ENCODE peak calls at places on chromosomes 6 and 20, in eight cellular contexts. One of them, this sample, is unnamed.

GRCh38 chr6:166257911-166258318 is 50.3 kb downstream of the PRR18 start:
- DNase-seq in stomach: no peak
- DNase-seq in heart left ventricle: no peak
- DNase-seq in esophagus squamous epithelium: no peak
- DNase-seq in testis: no peak
- DNase-seq in esophagus muscularis mucosa: peak; percentile 70
- DNase-seq in adrenal gland: no peak
- DNase-seq in prostate gland: no peak
- DNase-seq in this sample: no peak

GRCh38 chr20:51306521-51307358 is 235.8 kb downstream of the NFATC2 start:
- DNase-seq in stomach: peak; percentile 80
- DNase-seq in heart left ventricle: peak; percentile 68
- DNase-seq in esophagus squamous epithelium: no peak
- DNase-seq in testis: peak; percentile 89
- DNase-seq in esophagus muscularis mucosa: no peak
- DNase-seq in adrenal gland: peak; percentile 71
- DNase-seq in prostate gland: peak; percentile 72
- DNase-seq in this sample: peak; percentile 83

GRCh38 chr6:97470322-97470721 is 187.3 kb upstream of the MMS22L start:
- DNase-seq in stomach: no peak
- DNase-seq in heart left ventricle: no peak
- DNase-seq in esophagus squamous epithelium: no peak
- DNase-seq in testis: no peak
- DNase-seq in esophagus muscularis mucosa: no peak
- DNase-seq in adrenal gland: no peak
- DNase-seq in prostate gland: no peak
- DNase-seq in this sample: no peak

GRCh38 chr20:41133709-41134361 is 3.5 kb upstream of the PLCG1 start:
- DNase-seq in stomach: no peak
- DNase-seq in heart left ventricle: no peak
- DNase-seq in esophagus squamous epithelium: no peak
- DNase-seq in testis: no peak
- DNase-seq in esophagus muscularis mucosa: no peak
- DNase-seq in adrenal gland: no peak
- DNase-seq in prostate gland: peak; percentile 63
- DNase-seq in this sample: no peak

GRCh38 chr20:5024103-5024502 is 22.8 kb upstream of the SLC23A2 start:
- DNase-seq in stomach: no peak
- DNase-seq in heart left ventricle: no peak
- DNase-seq in esophagus squamous epithelium: no peak
- DNase-seq in testis: no peak
- DNase-seq in esophagus muscularis mucosa: no peak
- DNase-seq in adrenal gland: no peak
- DNase-seq in prostate gland: no peak
- DNase-seq in this sample: no peak

GRCh38 chr20:43843096-43843964 is 71.3 kb upstream of the TOX2 start:
- DNase-seq in stomach: no peak
- DNase-seq in heart left ventricle: no peak
- DNase-seq in esophagus squamous epithelium: no peak
- DNase-seq in testis: no peak
- DNase-seq in esophagus muscularis mucosa: no peak
- DNase-seq in adrenal gland: no peak
- DNase-seq in prostate gland: no peak
- DNase-seq in this sample: no peak

GRCh38 chr6:6834356-6835342 is 246.1 kb downstream of the LY86 start:
- DNase-seq in stomach: no peak
- DNase-seq in heart left ventricle: peak; percentile 48
- DNase-seq in esophagus squamous epithelium: no peak
- DNase-seq in testis: no peak
- DNase-seq in esophagus muscularis mucosa: no peak
- DNase-seq in adrenal gland: no peak
- DNase-seq in prostate gland: no peak
- DNase-seq in this sample: no peak

GRCh38 chr6:79671605-79672266 is 40.6 kb downstream of the SH3BGRL2 start:
- DNase-seq in stomach: peak; percentile 82
- DNase-seq in heart left ventricle: peak; percentile 31
- DNase-seq in esophagus squamous epithelium: no peak
- DNase-seq in testis: no peak
- DNase-seq in esophagus muscularis mucosa: no peak
- DNase-seq in adrenal gland: peak; percentile 22
- DNase-seq in prostate gland: peak; percentile 59
- DNase-seq in this sample: peak; percentile 84

GRCh38 chr20:2978519-2978918 is 64.9 kb upstream of the GNRH2 start:
- DNase-seq in stomach: no peak
- DNase-seq in heart left ventricle: no peak
- DNase-seq in esophagus squamous epithelium: no peak
- DNase-seq in testis: no peak
- DNase-seq in esophagus muscularis mucosa: peak; percentile 10
- DNase-seq in adrenal gland: no peak
- DNase-seq in prostate gland: no peak
- DNase-seq in this sample: no peak

GRCh38 chr20:35901678-35902544 is 52.4 kb downstream of the SCAND1 start:
- DNase-seq in stomach: no peak
- DNase-seq in heart left ventricle: no peak
- DNase-seq in esophagus squamous epithelium: no peak
- DNase-seq in testis: no peak
- DNase-seq in esophagus muscularis mucosa: no peak
- DNase-seq in adrenal gland: peak; percentile 37
- DNase-seq in prostate gland: no peak
- DNase-seq in this sample: no peak

GRCh38 chr6:119612176-119612870 is 262.8 kb upstream of the MAN1A1 start:
- DNase-seq in stomach: no peak
- DNase-seq in heart left ventricle: no peak
- DNase-seq in esophagus squamous epithelium: no peak
- DNase-seq in testis: no peak
- DNase-seq in esophagus muscularis mucosa: no peak
- DNase-seq in adrenal gland: no peak
- DNase-seq in prostate gland: no peak
- DNase-seq in this sample: no peak

GRCh38 chr20:23253524-23253923 is 97.1 kb upstream of the NXT1 start:
- DNase-seq in stomach: no peak
- DNase-seq in heart left ventricle: no peak
- DNase-seq in esophagus squamous epithelium: no peak
- DNase-seq in testis: no peak
- DNase-seq in esophagus muscularis mucosa: peak; percentile 24
- DNase-seq in adrenal gland: no peak
- DNase-seq in prostate gland: no peak
- DNase-seq in this sample: no peak

GRCh38 chr20:13024581-13024980 is 15.8 kb downstream of the SPTLC3 start:
- DNase-seq in stomach: no peak
- DNase-seq in heart left ventricle: no peak
- DNase-seq in esophagus squamous epithelium: no peak
- DNase-seq in testis: no peak
- DNase-seq in esophagus muscularis mucosa: no peak
- DNase-seq in adrenal gland: no peak
- DNase-seq in prostate gland: no peak
- DNase-seq in this sample: no peak

GRCh38 chr6:138577151-138577915 is 78.0 kb upstream of the NHSL1 start:
- DNase-seq in stomach: no peak
- DNase-seq in heart left ventricle: peak; percentile 39
- DNase-seq in esophagus squamous epithelium: no peak
- DNase-seq in testis: no peak
- DNase-seq in esophagus muscularis mucosa: no peak
- DNase-seq in adrenal gland: no peak
- DNase-seq in prostate gland: no peak
- DNase-seq in this sample: no peak

GRCh38 chr6:16409531-16410441 is 171.4 kb downstream of the GMPR start:
- DNase-seq in stomach: peak; percentile 52
- DNase-seq in heart left ventricle: peak; percentile 59
- DNase-seq in esophagus squamous epithelium: peak; percentile 10
- DNase-seq in testis: peak; percentile 63
- DNase-seq in esophagus muscularis mucosa: peak; percentile 94
- DNase-seq in adrenal gland: peak; percentile 72
- DNase-seq in prostate gland: peak; percentile 48
- DNase-seq in this sample: peak; percentile 61

GRCh38 chr6:27101824-27102223 is 145.7 kb upstream of the PRSS16 start:
- DNase-seq in stomach: no peak
- DNase-seq in heart left ventricle: no peak
- DNase-seq in esophagus squamous epithelium: no peak
- DNase-seq in testis: no peak
- DNase-seq in esophagus muscularis mucosa: no peak
- DNase-seq in adrenal gland: no peak
- DNase-seq in prostate gland: no peak
- DNase-seq in this sample: no peak

GRCh38 chr6:74671558-74672025 is 534.3 kb downstream of the COL12A1 start:
- DNase-seq in stomach: no peak
- DNase-seq in heart left ventricle: no peak
- DNase-seq in esophagus squamous epithelium: no peak
- DNase-seq in testis: no peak
- DNase-seq in esophagus muscularis mucosa: no peak
- DNase-seq in adrenal gland: no peak
- DNase-seq in prostate gland: no peak
- DNase-seq in this sample: no peak

GRCh38 chr6:52253494-52253893 is 9.2 kb upstream of the IL17F start:
- DNase-seq in stomach: no peak
- DNase-seq in heart left ventricle: no peak
- DNase-seq in esophagus squamous epithelium: no peak
- DNase-seq in testis: no peak
- DNase-seq in esophagus muscularis mucosa: no peak
- DNase-seq in adrenal gland: no peak
- DNase-seq in prostate gland: no peak
- DNase-seq in this sample: no peak

GRCh38 chr6:99868074-99868702 is 125.8 kb downstream of the MCHR2 start:
- DNase-seq in stomach: peak; percentile 79
- DNase-seq in heart left ventricle: peak; percentile 79
- DNase-seq in esophagus squamous epithelium: peak; percentile 0
- DNase-seq in testis: peak; percentile 92
- DNase-seq in esophagus muscularis mucosa: no peak
- DNase-seq in adrenal gland: peak; percentile 64
- DNase-seq in prostate gland: peak; percentile 60
- DNase-seq in this sample: peak; percentile 75

GRCh38 chr20:62710886-62711702 is 2.5 kb downstream of the NTSR1 start:
- DNase-seq in stomach: peak; percentile 62
- DNase-seq in heart left ventricle: no peak
- DNase-seq in esophagus squamous epithelium: no peak
- DNase-seq in testis: no peak
- DNase-seq in esophagus muscularis mucosa: no peak
- DNase-seq in adrenal gland: no peak
- DNase-seq in prostate gland: no peak
- DNase-seq in this sample: no peak

GRCh38 chr6:158131926-158132325 is 36.1 kb downstream of the SERAC1 start:
- DNase-seq in stomach: no peak
- DNase-seq in heart left ventricle: no peak
- DNase-seq in esophagus squamous epithelium: no peak
- DNase-seq in testis: no peak
- DNase-seq in esophagus muscularis mucosa: no peak
- DNase-seq in adrenal gland: no peak
- DNase-seq in prostate gland: no peak
- DNase-seq in this sample: no peak
- TF ChIP-seq CTCF in stomach: no peak
- TF ChIP-seq CTCF in heart left ventricle: peak; percentile 28
- TF ChIP-seq CTCF in esophagus squamous epithelium: no peak
- TF ChIP-seq CTCF in testis: no peak
- TF ChIP-seq CTCF in esophagus muscularis mucosa: no peak
- TF ChIP-seq CTCF in adrenal gland: no peak
- TF ChIP-seq CTCF in prostate gland: no peak
- TF ChIP-seq CTCF in this sample: no peak

GRCh38 chr20:64026-64603 is 23.4 kb upstream of the DEFB125 start:
- DNase-seq in stomach: no peak
- DNase-seq in heart left ventricle: no peak
- DNase-seq in esophagus squamous epithelium: no peak
- DNase-seq in testis: no peak
- DNase-seq in esophagus muscularis mucosa: no peak
- DNase-seq in adrenal gland: no peak
- DNase-seq in prostate gland: no peak
- DNase-seq in this sample: no peak

GRCh38 chr20:62487-62886 is 25.0 kb upstream of the DEFB125 start:
- DNase-seq in stomach: no peak
- DNase-seq in heart left ventricle: no peak
- DNase-seq in esophagus squamous epithelium: no peak
- DNase-seq in testis: no peak
- DNase-seq in esophagus muscularis mucosa: no peak
- DNase-seq in adrenal gland: no peak
- DNase-seq in prostate gland: no peak
- DNase-seq in this sample: no peak

GRCh38 chr20:60035-60918 is 27.2 kb upstream of the DEFB125 start:
- DNase-seq in stomach: no peak
- DNase-seq in heart left ventricle: no peak
- DNase-seq in esophagus squamous epithelium: no peak
- DNase-seq in testis: no peak
- DNase-seq in esophagus muscularis mucosa: no peak
- DNase-seq in adrenal gland: no peak
- DNase-seq in prostate gland: no peak
- DNase-seq in this sample: no peak

GRCh38 chr20:61230-61629 is 26.2 kb upstream of the DEFB125 start:
- DNase-seq in stomach: no peak
- DNase-seq in heart left ventricle: no peak
- DNase-seq in esophagus squamous epithelium: no peak
- DNase-seq in testis: no peak
- DNase-seq in esophagus muscularis mucosa: no peak
- DNase-seq in adrenal gland: no peak
- DNase-seq in prostate gland: no peak
- DNase-seq in this sample: no peak

DNA sequence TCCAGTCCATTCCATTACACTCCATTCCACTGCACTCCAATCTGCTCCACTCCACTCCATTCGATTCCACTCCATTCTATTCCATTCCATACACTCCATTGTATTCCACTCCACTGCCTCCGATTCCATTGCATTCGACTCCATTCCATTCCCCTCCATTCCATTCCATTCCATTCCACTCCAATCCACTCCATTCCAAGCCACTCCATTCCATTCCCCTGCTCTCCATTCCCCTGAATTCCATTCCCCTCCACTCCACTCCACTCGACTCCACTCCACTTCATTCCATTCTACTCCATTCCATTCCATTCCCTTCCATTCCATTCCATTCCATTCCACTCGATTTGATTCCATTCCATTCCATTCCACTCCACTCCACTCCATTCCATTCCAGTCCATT is 25.7 kb upstream of the DEFB125 start:
- DNase-seq in stomach: no peak
- DNase-seq in heart left ventricle: no peak
- DNase-seq in esophagus squamous epithelium: no peak
- DNase-seq in testis: no peak
- DNase-seq in esophagus muscularis mucosa: no peak
- DNase-seq in adrenal gland: no peak
- DNase-seq in prostate gland: no peak
- DNase-seq in this sample: no peak
- H3K9me3 ChIP-seq in stomach: no peaks in the 10 kb centered on the region
- H3K9me3 ChIP-seq in heart left ventricle: no peaks in the 10 kb centered on the region
- H3K9me3 ChIP-seq in esophagus squamous epithelium: no peaks in the 10 kb centered on the region
- H3K9me3 ChIP-seq in testis: no peaks in the 10 kb centered on the region
- H3K9me3 ChIP-seq in esophagus muscularis mucosa: no peaks in the 10 kb centered on the region
- H3K9me3 ChIP-seq in adrenal gland: no peaks in the 10 kb centered on the region
- H3K9me3 ChIP-seq in prostate gland: no peaks in the 10 kb centered on the region
- H3K9me3 ChIP-seq in this sample: no peaks in the 10 kb centered on the region

GRCh38 chr6:144377586-144377985 is 92.5 kb downstream of the UTRN start:
- DNase-seq in stomach: no peak
- DNase-seq in heart left ventricle: no peak
- DNase-seq in esophagus squamous epithelium: no peak
- DNase-seq in testis: no peak
- DNase-seq in esophagus muscularis mucosa: no peak
- DNase-seq in adrenal gland: peak; percentile 44
- DNase-seq in prostate gland: no peak
- DNase-seq in this sample: no peak
- TF ChIP-seq POLR2A in stomach: no peak
- TF ChIP-seq POLR2A in heart left ventricle: no peak
- TF ChIP-seq POLR2A in esophagus squamous epithelium: no peak
- TF ChIP-seq POLR2A in testis: no peak
- TF ChIP-seq POLR2A in esophagus muscularis mucosa: no peak
- TF ChIP-seq POLR2A in adrenal gland: peak; percentile 13
- TF ChIP-seq POLR2A in prostate gland: no peak
- TF ChIP-seq POLR2A in this sample: no peak

GRCh38 chr6:120764312-120764711 is 570.0 kb downstream of the TBC1D32 start:
- DNase-seq in stomach: no peak
- DNase-seq in heart left ventricle: no peak
- DNase-seq in esophagus squamous epithelium: no peak
- DNase-seq in testis: peak; percentile 36
- DNase-seq in esophagus muscularis mucosa: no peak
- DNase-seq in adrenal gland: no peak
- DNase-seq in prostate gland: no peak
- DNase-seq in this sample: no peak
- TF ChIP-seq CTCF in stomach: no peak
- TF ChIP-seq CTCF in heart left ventricle: no peak
- TF ChIP-seq CTCF in esophagus squamous epithelium: no peak
- TF ChIP-seq CTCF in testis: no peak
- TF ChIP-seq CTCF in esophagus muscularis mucosa: no peak
- TF ChIP-seq CTCF in adrenal gland: no peak
- TF ChIP-seq CTCF in prostate gland: no peak
- TF ChIP-seq CTCF in this sample: no peak

This sample was measured in Peyer's patch.